ENCODE peak calls at places on chromosome 13, in ten cellular contexts. A is posterior cingulate gyrus, H is NCI-H460, V is amniotic stem cell, F is cardiac fibroblast, J is mucosa of descending colon, Q is T-helper 1 cell, O is left lung, Y is left ventricle myocardium inferior, X is RPMI7951. M is an unnamed sample.

GRCh38 chr13:20146381-20146780 is 14.5 kb downstream of the GJA3 start:
- DNase-seq in X (no peak), O (no peak), H (no peak), V (no peak), A (no peak), J (no peak), F (no peak), Q (no peak), Y (no peak), M (no peak)

GRCh38 chr13:45121421-45121820 is 1.1 kb downstream of the GTF2F2 start:
- DNase-seq in X (peak), V (no peak), J (no peak), Y (no peak), F (peak), A (no peak), Q (no peak), H (no peak), O (no peak), M (no peak)

GRCh38 chr13:101648766-101649489 is 196.5 kb downstream of the ITGBL1 start:
- DNase-seq in A (no peak), X (no peak), F (no peak), Y (no peak), O (no peak), J (no peak), V (no peak), H (no peak), Q (no peak), M (no peak)

GRCh38 chr13:78820541-78820940 is 161.6 kb upstream of the OBI1 start:
- DNase-seq in J (no peak), H (no peak), O (no peak), V (no peak), F (no peak), X (no peak), A (no peak), Y (no peak), Q (no peak), M (no peak)

GRCh38 chr13:96744665-96745331 is 249.5 kb downstream of the OXGR1 start:
- DNase-seq in Y (no peak), Q (no peak), A (no peak), X (no peak), V (no peak), H (no peak), F (no peak), O (no peak), J (no peak), M (no peak)

GRCh38 chr13:75621147-75621546 is 15.0 kb upstream of the LMO7 start:
- DNase-seq in Q (no peak), F (peak), O (no peak), V (peak), H (no peak), Y (no peak), J (no peak), A (no peak), X (peak), M (no peak)

GRCh38 chr13:92972751-92973150 is 253.9 kb upstream of the GPC6 start:
- DNase-seq in J (no peak), A (no peak), F (no peak), Y (no peak), X (no peak), O (no peak), Q (no peak), H (no peak), V (no peak), M (no peak)

GRCh38 chr13:73065665-73066350 is 7.0 kb downstream of the KLF5 start:
- DNase-seq in X (no peak), Q (no peak), V (no peak), A (no peak), Y (no peak), O (no peak), J (no peak), F (no peak), H (no peak), M (no peak)

GRCh38 chr13:41224113-41225110 is 30.0 kb upstream of the KBTBD7 start:
- DNase-seq in Q (no peak), A (no peak), Y (no peak), O (no peak), J (no peak), X (peak), V (no peak), F (peak), H (no peak), M (no peak)

GRCh38 chr13:107582171-107582570 is 633.2 kb downstream of the LIG4 start:
- DNase-seq in O (no peak), Q (no peak), Y (no peak), A (no peak), V (no peak), J (no peak), X (no peak), F (no peak), H (peak), M (no peak)

GRCh38 chr13:45055198-45055901 is 65.0 kb upstream of the GTF2F2 start:
- DNase-seq in Q (no peak), H (peak), O (no peak), V (peak), J (no peak), A (peak), Y (no peak), F (peak), X (peak), M (no peak)

GRCh38 chr13:40102854-40103253 is 447.4 kb downstream of the COG6 start:
- DNase-seq in O (peak), J (no peak), H (no peak), X (peak), Q (no peak), V (no peak), Y (no peak), F (peak), A (peak), M (no peak)

GRCh38 chr13:103983948-103984347 is 917.7 kb upstream of the SLC10A2 start:
- DNase-seq in Y (no peak), F (no peak), X (no peak), J (no peak), H (no peak), Q (no peak), A (no peak), V (no peak), O (no peak), M (no peak)

GRCh38 chr13:35499131-35500051 is 22.9 kb upstream of the MAB21L1 start:
- DNase-seq in Y (no peak), F (no peak), X (no peak), H (no peak), A (no peak), Q (no peak), V (no peak), J (no peak), O (no peak), M (no peak)

GRCh38 chr13:99750951-99751350 is 220.6 kb downstream of the ZIC5 start:
- DNase-seq in Y (no peak), O (no peak), X (no peak), Q (no peak), V (no peak), H (no peak), A (no peak), F (no peak), J (no peak), M (no peak)

GRCh38 chr13:98510156-98510509 is 66.8 kb downstream of the STK24 start:
- DNase-seq in O (no peak), V (no peak), F (no peak), J (no peak), X (no peak), A (no peak), Y (no peak), Q (no peak), H (no peak), M (no peak)

GRCh38 chr13:33740134-33740538 is 77.8 kb upstream of the RFC3 start:
- DNase-seq in A (no peak), Q (no peak), H (no peak), O (no peak), X (peak), V (no peak), J (no peak), F (peak), Y (no peak), M (no peak)